ENCODE peak calls at places on chromosome 5, in seven cellular contexts. H is sigmoid colon, P is stomach, C is H1, I is A549, J is ovary, Z is upper lobe of left lung. U is an unnamed sample.

GRCh38 chr5:73692166-73692640 is 66.2 kb downstream of the ARHGEF28 start:
- DNase-seq in H (no peak), P (no peak), C (no peak), I (no peak), J (no peak), Z (no peak), U (no peak)

GRCh38 chr5:72790188-72790587 is 26.3 kb upstream of the TNPO1 start:
- DNase-seq in H (no peak), P (no peak), C (no peak), I (no peak), J (no peak), Z (no peak), U (no peak)

GRCh38 chr5:37495668-37496067 is 116.5 kb downstream of the WDR70 start:
- DNase-seq in H (no peak), P (no peak), C (no peak), I (peak), J (no peak), Z (no peak), U (no peak)

GRCh38 chr5:79666758-79667157 is 22.9 kb upstream of the CMYA5 start:
- DNase-seq in H (no peak), P (no peak), C (no peak), I (no peak), J (no peak), Z (no peak), U (no peak)

GRCh38 chr5:115452791-115453190 is 91.8 kb downstream of the FEM1C start:
- DNase-seq in H (no peak), P (no peak), C (no peak), I (no peak), J (no peak), Z (no peak), U (no peak)

GRCh38 chr5:107673368-107674136 is 2.8 kb upstream of the EFNA5 start:
- DNase-seq in H (peak), P (peak), C (peak), I (peak), J (peak), Z (peak), U (peak)

GRCh38 chr5:173829826-173830225 is 58.3 kb upstream of the CPEB4 start:
- DNase-seq in H (no peak), P (no peak), C (no peak), I (peak), J (no peak), Z (no peak), U (no peak)

GRCh38 chr5:51095481-51095880 is 287.8 kb upstream of the ISL1 start:
- DNase-seq in H (no peak), P (no peak), C (no peak), I (no peak), J (no peak), Z (no peak), U (no peak)

GRCh38 chr5:120848883-120849282 is 384.8 kb downstream of the PRR16 start:
- DNase-seq in H (no peak), P (no peak), C (no peak), I (no peak), J (no peak), Z (no peak), U (no peak)

GRCh38 chr5:140010798-140011197 is 32.3 kb downstream of the NRG2 start:
- DNase-seq in H (no peak), P (no peak), C (no peak), I (no peak), J (no peak), Z (no peak), U (no peak)

GRCh38 chr5:128101676-128102075 is 18.1 kb downstream of the SLC12A2 start:
- DNase-seq in H (no peak), P (no peak), C (no peak), I (no peak), J (no peak), Z (no peak), U (no peak)

GRCh38 chr5:71865202-71865601 is 146.1 kb downstream of the CARTPT start:
- DNase-seq in H (no peak), P (no peak), C (no peak), I (peak), J (no peak), Z (no peak), U (no peak)

GRCh38 chr5:157874861-157875260 is 15.9 kb upstream of the CLINT1 start:
- DNase-seq in H (no peak), P (no peak), C (no peak), I (no peak), J (no peak), Z (no peak), U (no peak)

GRCh38 chr5:157602505-157602904 is 26.9 kb upstream of the ADAM19 start:
- DNase-seq in H (no peak), P (no peak), C (no peak), I (no peak), J (no peak), Z (no peak), U (no peak)

GRCh38 chr5:170249360-170249759 is 16.6 kb downstream of the C5orf58 start:
- DNase-seq in H (no peak), P (no peak), C (no peak), I (no peak), J (no peak), Z (no peak), U (no peak)

GRCh38 chr5:84450617-84451414 is 66.1 kb upstream of the EDIL3 start:
- DNase-seq in H (no peak), P (no peak), C (no peak), I (no peak), J (no peak), Z (no peak), U (no peak)

GRCh38 chr5:171162602-171163001 is 146.4 kb upstream of the TLX3 start:
- DNase-seq in H (no peak), P (no peak), C (peak), I (peak), J (no peak), Z (no peak), U (no peak)

GRCh38 chr5:123937230-123937629 is 425.3 kb downstream of the CSNK1G3 start:
- DNase-seq in H (peak), P (no peak), C (peak), I (peak), J (no peak), Z (no peak), U (no peak)

GRCh38 chr5:151047814-151048425 is 27.5 kb downstream of the GPX3 start:
- DNase-seq in H (no peak), P (no peak), C (peak), I (peak), J (no peak), Z (no peak), U (no peak)

GRCh38 chr5:127849891-127850290 is 146.7 kb downstream of the CCDC192 start:
- DNase-seq in H (no peak), P (no peak), C (no peak), I (no peak), J (no peak), Z (no peak), U (no peak)

GRCh38 chr5:172820046-172820767 is 13.8 kb upstream of the ERGIC1 start:
- DNase-seq in H (peak), P (peak), C (no peak), I (no peak), J (no peak), Z (no peak), U (no peak)

GRCh38 chr5:125412051-125412560 is 665.7 kb upstream of the ZNF608 start:
- DNase-seq in H (peak), P (no peak), C (no peak), I (no peak), J (no peak), Z (no peak), U (no peak)

GRCh38 chr5:159727167-159727566 is 189.1 kb upstream of the ADRA1B start:
- DNase-seq in H (no peak), P (no peak), C (no peak), I (no peak), J (no peak), Z (no peak), U (no peak)

GRCh38 chr5:73797142-73797530 is 171.1 kb downstream of the ARHGEF28 start:
- DNase-seq in H (no peak), P (no peak), C (no peak), I (no peak), J (no peak), Z (no peak), U (no peak)

GRCh38 chr5:160651682-160652645 is 200.0 kb downstream of the ATP10B start:
- DNase-seq in H (no peak), P (no peak), C (no peak), I (no peak), J (no peak), Z (no peak), U (no peak)

GRCh38 chr5:95102687-95103086 is 182.2 kb downstream of the MCTP1 start:
- DNase-seq in H (no peak), P (no peak), C (no peak), I (no peak), J (no peak), Z (no peak), U (no peak)

GRCh38 chr5:154189819-154190651 is 498 bp upstream of the GALNT10 start:
- DNase-seq in H (peak), P (peak), C (peak), I (peak), J (peak), Z (peak), U (peak)

GRCh38 chr5:83281658-83282057 is 189.9 kb upstream of the VCAN start:
- DNase-seq in H (no peak), P (no peak), C (no peak), I (peak), J (no peak), Z (no peak), U (no peak)

GRCh38 chr5:43482490-43483064 is 1.1 kb downstream of the TMEM267 start:
- DNase-seq in H (no peak), P (no peak), C (no peak), I (no peak), J (no peak), Z (no peak), U (no peak)

GRCh38 chr5:31393126-31393525 is 138.8 kb downstream of the DROSHA start:
- DNase-seq in H (no peak), P (no peak), C (no peak), I (no peak), J (no peak), Z (no peak), U (no peak)

GRCh38 chr5:142182840-142183239 is 74.3 kb downstream of the NDFIP1 start:
- DNase-seq in H (peak), P (no peak), C (no peak), I (no peak), J (no peak), Z (no peak), U (no peak)

GRCh38 chr5:127970081-127970480 is 113.5 kb upstream of the SLC12A2 start:
- DNase-seq in H (no peak), P (no peak), C (no peak), I (no peak), J (no peak), Z (no peak), U (no peak)

GRCh38 chr5:142016576-142016975 is 3.7 kb upstream of the GNPDA1 start:
- DNase-seq in H (no peak), P (no peak), C (no peak), I (no peak), J (no peak), Z (no peak), U (no peak)

GRCh38 chr5:65871182-65871581 is 55.2 kb upstream of the ERBIN start:
- DNase-seq in H (no peak), P (no peak), C (no peak), I (peak), J (no peak), Z (no peak), U (no peak)

GRCh38 chr5:20113031-20113685 is 125.2 kb upstream of the CDH18 start:
- DNase-seq in H (no peak), P (no peak), C (no peak), I (no peak), J (no peak), Z (no peak), U (no peak)

GRCh38 chr5:122515709-122516431 is 203.8 kb downstream of the SNCAIP start:
- DNase-seq in H (peak), P (peak), C (no peak), I (peak), J (peak), Z (peak), U (peak)

GRCh38 chr5:34686762-34687268 is 30.7 kb downstream of the RAI14 start:
- DNase-seq in H (peak), P (peak), C (no peak), I (peak), J (peak), Z (peak), U (peak)
- TF ChIP-seq POLR2A in H (no peak), P (no peak), C (no peak), I (no peak), J (no peak), Z (peak), U (no peak)

GRCh38 chr5:5573798-5574380 is 151.4 kb downstream of the ICE1 start:
- DNase-seq in H (no peak), P (no peak), C (no peak), I (no peak), J (no peak), Z (no peak), U (no peak)

GRCh38 chr5:5572983-5573797 is 150.7 kb downstream of the ICE1 start:
- DNase-seq in H (peak), P (no peak), C (no peak), I (no peak), J (no peak), Z (no peak), U (no peak)

GRCh38 chr5:5570646-5571045 is 148.2 kb downstream of the ICE1 start:
- DNase-seq in H (no peak), P (no peak), C (no peak), I (no peak), J (no peak), Z (no peak), U (no peak)

GRCh38 chr5:5575461-5575860 is 153.0 kb downstream of the ICE1 start:
- DNase-seq in H (no peak), P (no peak), C (no peak), I (no peak), J (no peak), Z (no peak), U (no peak)

DNA sequence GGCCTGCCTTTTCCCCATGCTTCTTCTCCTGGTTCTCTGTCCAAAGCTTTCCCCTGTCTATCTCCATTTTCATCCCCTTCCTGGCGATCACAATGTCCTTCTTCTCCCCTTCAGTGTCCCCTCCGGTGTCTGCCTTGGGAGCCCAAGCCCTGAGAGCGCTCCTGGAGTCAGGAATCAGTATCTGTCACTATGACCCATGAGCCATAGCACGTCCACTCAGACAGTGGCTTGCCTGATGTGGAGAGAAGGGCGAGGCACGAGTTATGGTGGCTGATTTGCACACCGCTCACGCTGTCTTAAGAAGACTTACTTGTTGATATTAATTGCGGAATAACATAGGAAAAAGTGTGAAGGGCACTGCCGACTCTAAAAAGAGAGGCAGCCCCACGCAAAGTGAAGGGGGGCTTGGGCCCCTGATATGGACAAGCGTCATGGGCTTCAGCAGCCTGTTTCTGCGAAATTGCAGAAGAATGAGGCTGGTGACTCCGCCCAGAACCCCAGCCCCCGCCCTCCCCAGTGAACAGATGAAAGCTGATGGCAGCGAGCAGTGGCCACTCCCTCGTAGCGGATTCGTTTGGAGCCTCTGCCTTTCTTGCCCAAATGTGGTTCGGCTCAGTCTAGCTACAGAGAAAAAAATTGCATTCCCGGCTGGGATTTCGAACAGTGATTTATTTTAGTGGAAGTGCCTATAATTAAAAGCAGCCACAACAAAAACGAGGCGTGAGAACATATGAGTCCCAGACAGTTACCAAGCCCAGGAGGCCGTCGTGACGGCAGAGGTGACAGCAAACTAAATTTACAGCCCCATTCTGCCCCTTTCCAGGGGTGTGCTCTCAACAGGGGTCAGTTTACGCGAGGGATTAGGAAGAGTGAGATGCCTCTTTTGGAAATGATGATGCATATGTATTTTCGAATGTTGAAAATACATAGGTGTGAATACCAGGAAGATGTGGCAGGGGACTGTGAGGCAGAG is 149.8 kb downstream of the ICE1 start:
- DNase-seq in H (peak), P (no peak), C (no peak), I (no peak), J (no peak), Z (no peak), U (peak)
- TF ChIP-seq EP300 in H (no peak), P (peak), C (no peak), I (no peak), J (no peak), Z (no peak), U (no peak)

DNA sequence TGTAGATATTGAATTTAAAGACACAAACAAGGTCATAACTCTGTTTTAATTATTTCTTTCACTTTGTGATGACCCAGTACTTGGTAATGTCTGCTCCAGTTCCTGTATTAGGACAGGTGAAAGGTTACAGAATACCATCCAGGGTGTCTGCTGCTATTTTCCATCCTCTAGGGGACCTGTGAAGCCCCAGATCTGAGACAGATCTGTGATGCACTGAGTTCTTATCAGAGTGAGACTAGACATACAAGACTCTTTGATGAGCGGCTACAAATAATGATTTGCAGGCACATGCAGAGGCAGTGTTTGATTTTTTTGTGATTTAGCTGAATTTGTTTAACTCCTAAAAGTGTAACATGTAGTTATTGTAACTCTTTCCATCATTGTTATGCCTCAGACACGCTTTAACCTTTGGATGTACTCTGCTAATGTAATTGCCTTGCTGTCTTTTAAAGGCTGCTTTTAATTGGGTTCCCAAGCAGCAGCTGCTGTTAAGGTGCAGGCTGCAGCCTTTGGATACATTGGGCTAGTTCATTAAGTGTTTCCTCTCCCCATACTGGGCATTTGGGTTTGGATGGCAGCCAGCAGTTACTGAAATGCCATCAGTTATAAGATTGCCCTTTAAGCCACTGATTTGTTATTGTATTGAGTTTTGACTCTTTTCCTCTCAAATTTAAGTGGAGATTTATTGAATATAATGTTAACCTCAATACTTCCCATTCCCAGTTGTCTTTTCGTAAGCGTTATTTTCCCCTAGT is 63.3 kb downstream of the RASGRF2 start:
- DNase-seq in H (no peak), P (no peak), C (no peak), I (no peak), J (no peak), Z (no peak), U (no peak)
- TF ChIP-seq POLR2A in H (no peak), P (no peak), C (no peak), I (no peak), J (no peak), Z (no peak), U (no peak)

DNA sequence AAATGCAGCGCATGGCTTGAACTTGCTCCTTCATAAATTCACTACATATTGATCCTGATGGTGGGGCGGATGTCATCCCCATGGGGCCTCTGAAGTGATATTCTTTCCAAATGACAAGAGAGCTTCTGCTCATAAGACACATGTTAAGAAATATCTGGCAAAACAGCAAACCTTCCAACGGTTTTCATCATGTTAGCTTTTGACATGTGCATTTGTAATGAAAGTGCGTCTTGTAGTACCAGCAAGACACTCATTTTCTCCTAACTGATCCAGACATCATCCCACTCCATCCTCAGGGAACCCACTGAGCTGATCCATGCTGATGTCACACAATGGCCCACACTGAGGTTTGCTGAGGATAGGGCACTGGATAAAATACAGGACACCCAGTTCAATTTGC is 45.6 kb downstream of the SEMA5A start:
- DNase-seq in H (no peak), P (no peak), C (no peak), I (no peak), J (no peak), Z (no peak), U (no peak)
- TF ChIP-seq EP300 in H (no peak), P (no peak), C (no peak), I (no peak), J (no peak), Z (no peak), U (no peak)